ENCODE peak calls at places on chromosomes 1 and 21, in seven cellular contexts. One of them, this sample, is unnamed.

GRCh38 chr1:206555473-206555935 is 48.2 kb downstream of the RASSF5 start:
- DNase-seq in osteoblast: peak; percentile 78
- DNase-seq in heart left ventricle: peak; percentile 76
- DNase-seq in lower leg skin: no peak
- DNase-seq in upper lobe of right lung: no peak
- DNase-seq in GM12865: peak; percentile 64
- DNase-seq in NB4: no peak
- DNase-seq in this sample: peak; percentile 54

GRCh38 chr1:10665930-10666850 is 130.3 kb downstream of the CASZ1 start:
- DNase-seq in lower leg skin: no peak
- DNase-seq in GM12865: no peak
- DNase-seq in osteoblast: no peak
- DNase-seq in heart left ventricle: peak; percentile 89
- DNase-seq in upper lobe of right lung: peak; percentile 94
- DNase-seq in NB4: no peak
- DNase-seq in this sample: no peak

GRCh38 chr1:88741413-88741812 is 57.3 kb downstream of the PKN2 start:
- DNase-seq in heart left ventricle: no peak
- DNase-seq in upper lobe of right lung: no peak
- DNase-seq in osteoblast: peak; percentile 59
- DNase-seq in lower leg skin: no peak
- DNase-seq in GM12865: no peak
- DNase-seq in NB4: no peak
- DNase-seq in this sample: no peak

GRCh38 chr21:28132713-28133112 is 860.0 kb downstream of the LTN1 start:
- DNase-seq in osteoblast: no peak
- DNase-seq in NB4: no peak
- DNase-seq in upper lobe of right lung: no peak
- DNase-seq in heart left ventricle: no peak
- DNase-seq in lower leg skin: no peak
- DNase-seq in GM12865: no peak
- DNase-seq in this sample: no peak

GRCh38 chr1:37636435-37636834 is 1.7 kb upstream of the RSPO1 start:
- DNase-seq in GM12865: no peak
- DNase-seq in heart left ventricle: no peak
- DNase-seq in osteoblast: no peak
- DNase-seq in NB4: no peak
- DNase-seq in upper lobe of right lung: no peak
- DNase-seq in lower leg skin: no peak
- DNase-seq in this sample: no peak

GRCh38 chr1:96030312-96030711 is 691.3 kb upstream of the PTBP2 start:
- DNase-seq in GM12865: no peak
- DNase-seq in lower leg skin: no peak
- DNase-seq in upper lobe of right lung: no peak
- DNase-seq in NB4: no peak
- DNase-seq in heart left ventricle: no peak
- DNase-seq in osteoblast: no peak
- DNase-seq in this sample: no peak

GRCh38 chr1:179016694-179017382 is 8.9 kb upstream of the FAM20B start:
- DNase-seq in heart left ventricle: peak; percentile 88
- DNase-seq in NB4: peak; percentile 79
- DNase-seq in lower leg skin: peak; percentile 96
- DNase-seq in GM12865: no peak
- DNase-seq in upper lobe of right lung: peak; percentile 92
- DNase-seq in osteoblast: peak; percentile 79
- DNase-seq in this sample: no peak

GRCh38 chr1:36123357-36123756 is 1.7 kb downstream of the COL8A2 start:
- DNase-seq in osteoblast: peak; percentile 85
- DNase-seq in NB4: no peak
- DNase-seq in upper lobe of right lung: peak; percentile 77
- DNase-seq in heart left ventricle: peak; percentile 68
- DNase-seq in GM12865: peak; percentile 79
- DNase-seq in lower leg skin: no peak
- DNase-seq in this sample: peak; percentile 34

GRCh38 chr1:6508876-6509602 is 17.6 kb upstream of the PLEKHG5 start:
- DNase-seq in upper lobe of right lung: no peak
- DNase-seq in osteoblast: peak; percentile 80
- DNase-seq in NB4: peak; percentile 90
- DNase-seq in lower leg skin: no peak
- DNase-seq in heart left ventricle: peak; percentile 44
- DNase-seq in GM12865: no peak
- DNase-seq in this sample: peak; percentile 58

GRCh38 chr1:53552146-53552940 is 93.1 kb downstream of the DMRTB1 start:
- DNase-seq in heart left ventricle: no peak
- DNase-seq in GM12865: no peak
- DNase-seq in upper lobe of right lung: peak; percentile 57
- DNase-seq in NB4: no peak
- DNase-seq in lower leg skin: peak; percentile 75
- DNase-seq in osteoblast: no peak
- DNase-seq in this sample: peak; percentile 78

GRCh38 chr1:63787875-63788274 is 14.1 kb downstream of the ROR1 start:
- DNase-seq in NB4: no peak
- DNase-seq in osteoblast: no peak
- DNase-seq in heart left ventricle: peak; percentile 53
- DNase-seq in lower leg skin: no peak
- DNase-seq in upper lobe of right lung: no peak
- DNase-seq in GM12865: no peak
- DNase-seq in this sample: no peak

GRCh38 chr1:35031103-35031452 is 667 bp downstream of the ZMYM6 start:
- DNase-seq in GM12865: peak; percentile 57
- DNase-seq in lower leg skin: peak; percentile 85
- DNase-seq in osteoblast: peak; percentile 68
- DNase-seq in heart left ventricle: no peak
- DNase-seq in NB4: peak; percentile 64
- DNase-seq in upper lobe of right lung: no peak
- DNase-seq in this sample: peak; percentile 50

GRCh38 chr1:155064813-155065436 is 1.4 kb downstream of the EFNA4 start:
- DNase-seq in GM12865: no peak
- DNase-seq in NB4: no peak
- DNase-seq in heart left ventricle: no peak
- DNase-seq in osteoblast: no peak
- DNase-seq in upper lobe of right lung: no peak
- DNase-seq in lower leg skin: no peak
- DNase-seq in this sample: peak; percentile 49

GRCh38 chr1:19454265-19455198 is 30.8 kb downstream of the CAPZB start:
- DNase-seq in heart left ventricle: peak; percentile 72
- DNase-seq in osteoblast: no peak
- DNase-seq in lower leg skin: no peak
- DNase-seq in GM12865: peak; percentile 38
- DNase-seq in NB4: no peak
- DNase-seq in upper lobe of right lung: no peak
- DNase-seq in this sample: no peak

GRCh38 chr1:119893238-119893791 is 3.0 kb downstream of the ADAM30 start:
- DNase-seq in heart left ventricle: no peak
- DNase-seq in GM12865: no peak
- DNase-seq in NB4: no peak
- DNase-seq in lower leg skin: no peak
- DNase-seq in osteoblast: no peak
- DNase-seq in upper lobe of right lung: no peak
- DNase-seq in this sample: no peak

GRCh38 chr1:201999625-202000238 is 10.7 kb upstream of the ELF3 start:
- DNase-seq in NB4: peak; percentile 66
- DNase-seq in upper lobe of right lung: no peak
- DNase-seq in heart left ventricle: no peak
- DNase-seq in GM12865: peak; percentile 55
- DNase-seq in osteoblast: peak; percentile 93
- DNase-seq in lower leg skin: no peak
- DNase-seq in this sample: peak; percentile 87

GRCh38 chr1:200938955-200939354 is 44.3 kb downstream of the INAVA start:
- DNase-seq in osteoblast: no peak
- DNase-seq in NB4: peak; percentile 92
- DNase-seq in heart left ventricle: no peak
- DNase-seq in GM12865: no peak
- DNase-seq in upper lobe of right lung: no peak
- DNase-seq in lower leg skin: no peak
- DNase-seq in this sample: no peak

GRCh38 chr1:28193701-28194161 is 17.2 kb upstream of the PTAFR start:
- DNase-seq in GM12865: no peak
- DNase-seq in osteoblast: no peak
- DNase-seq in heart left ventricle: no peak
- DNase-seq in NB4: no peak
- DNase-seq in upper lobe of right lung: peak; percentile 49
- DNase-seq in lower leg skin: peak; percentile 68
- DNase-seq in this sample: peak; percentile 83

GRCh38 chr1:240258910-240259309 is 167.2 kb downstream of the FMN2 start:
- DNase-seq in heart left ventricle: no peak
- DNase-seq in NB4: no peak
- DNase-seq in lower leg skin: no peak
- DNase-seq in GM12865: no peak
- DNase-seq in osteoblast: peak; percentile 83
- DNase-seq in upper lobe of right lung: no peak
- DNase-seq in this sample: no peak

GRCh38 chr1:39230261-39231190 is 26.0 kb downstream of the MACF1 start:
- DNase-seq in GM12865: peak; percentile 67
- DNase-seq in osteoblast: peak; percentile 90
- DNase-seq in NB4: peak; percentile 53
- DNase-seq in heart left ventricle: no peak
- DNase-seq in lower leg skin: no peak
- DNase-seq in upper lobe of right lung: no peak
- DNase-seq in this sample: peak; percentile 72

GRCh38 chr1:119674110-119674509 is 26.0 kb upstream of the ZNF697 start:
- DNase-seq in heart left ventricle: no peak
- DNase-seq in osteoblast: peak; percentile 45
- DNase-seq in lower leg skin: no peak
- DNase-seq in NB4: no peak
- DNase-seq in upper lobe of right lung: no peak
- DNase-seq in GM12865: no peak
- DNase-seq in this sample: no peak

GRCh38 chr1:75134939-75135828 is 996 bp downstream of the LHX8 start:
- DNase-seq in GM12865: no peak
- DNase-seq in upper lobe of right lung: no peak
- DNase-seq in osteoblast: peak; percentile 43
- DNase-seq in NB4: no peak
- DNase-seq in lower leg skin: peak; percentile 78
- DNase-seq in heart left ventricle: no peak
- DNase-seq in this sample: peak; percentile 65

GRCh38 chr1:209513226-209513625 is 70.3 kb upstream of the CAMK1G start:
- DNase-seq in GM12865: peak; percentile 47
- DNase-seq in NB4: peak; percentile 49
- DNase-seq in heart left ventricle: no peak
- DNase-seq in lower leg skin: no peak
- DNase-seq in osteoblast: peak; percentile 54
- DNase-seq in upper lobe of right lung: no peak
- DNase-seq in this sample: peak; percentile 50

GRCh38 chr1:151130837-151131586 is 15.4 kb downstream of the SEMA6C start:
- DNase-seq in GM12865: peak; percentile 90
- DNase-seq in NB4: no peak
- DNase-seq in upper lobe of right lung: peak; percentile 90
- DNase-seq in lower leg skin: peak; percentile 96
- DNase-seq in osteoblast: peak; percentile 98
- DNase-seq in heart left ventricle: peak; percentile 91
- DNase-seq in this sample: peak; percentile 98
- H3K4me3 ChIP-seq in GM12865: peak overlapping the region; percentile 44
- H3K4me3 ChIP-seq in NB4: no peak overlapping the region
- H3K4me3 ChIP-seq in upper lobe of right lung: peak overlapping the region; percentile 46
- H3K4me3 ChIP-seq in lower leg skin: no peak overlapping the region
- H3K4me3 ChIP-seq in osteoblast: peak overlapping the region; percentile 64
- H3K4me3 ChIP-seq in heart left ventricle: peak overlapping the region; percentile 49
- H3K4me3 ChIP-seq in this sample: peak overlapping the region; percentile 51

GRCh38 chr1:215669806-215670485 is 102.8 kb downstream of the KCTD3 start:
- DNase-seq in upper lobe of right lung: no peak
- DNase-seq in lower leg skin: no peak
- DNase-seq in osteoblast: no peak
- DNase-seq in GM12865: no peak
- DNase-seq in heart left ventricle: no peak
- DNase-seq in NB4: no peak
- DNase-seq in this sample: no peak
- H3K4me3 ChIP-seq in upper lobe of right lung: no peak overlapping the region
- H3K4me3 ChIP-seq in lower leg skin: no peak overlapping the region
- H3K4me3 ChIP-seq in osteoblast: no peak overlapping the region
- H3K4me3 ChIP-seq in GM12865: no peak overlapping the region
- H3K4me3 ChIP-seq in heart left ventricle: no peak overlapping the region
- H3K4me3 ChIP-seq in NB4: no peak overlapping the region
- H3K4me3 ChIP-seq in this sample: no peak overlapping the region

DNA sequence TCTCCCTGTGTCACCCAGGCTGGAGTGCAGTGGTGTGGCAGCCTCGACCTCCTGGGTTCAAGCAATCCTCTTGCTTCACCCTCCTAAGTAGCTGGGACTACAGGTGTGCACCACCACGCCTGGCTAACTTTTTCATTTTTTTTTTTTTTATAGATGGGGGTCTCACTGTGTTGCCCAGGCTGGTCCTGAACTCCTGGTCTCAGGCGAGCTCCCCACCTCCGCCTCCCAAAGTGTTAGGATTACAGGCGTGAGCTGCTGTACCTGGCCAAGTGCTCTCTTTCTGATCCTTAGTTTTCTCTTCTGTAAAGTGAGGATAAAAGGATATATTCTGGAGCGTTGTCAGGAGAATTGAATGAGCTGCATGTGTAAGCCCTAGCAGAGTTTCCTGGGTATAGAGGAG is 68.7 kb downstream of the GALNT2 start:
- DNase-seq in lower leg skin: no peak
- DNase-seq in NB4: no peak
- DNase-seq in heart left ventricle: no peak
- DNase-seq in upper lobe of right lung: no peak
- DNase-seq in osteoblast: no peak
- DNase-seq in GM12865: no peak
- DNase-seq in this sample: no peak
- H3K4me3 ChIP-seq in lower leg skin: no peak overlapping the region
- H3K4me3 ChIP-seq in NB4: no peak overlapping the region
- H3K4me3 ChIP-seq in heart left ventricle: no peak overlapping the region
- H3K4me3 ChIP-seq in upper lobe of right lung: no peak overlapping the region
- H3K4me3 ChIP-seq in osteoblast: no peak overlapping the region
- H3K4me3 ChIP-seq in GM12865: no peak overlapping the region
- H3K4me3 ChIP-seq in this sample: no peak overlapping the region

GRCh38 chr1:24770891-24771290 is 25.6 kb downstream of the CLIC4 start:
- DNase-seq in upper lobe of right lung: no peak
- DNase-seq in heart left ventricle: no peak
- DNase-seq in NB4: no peak
- DNase-seq in GM12865: no peak
- DNase-seq in lower leg skin: no peak
- DNase-seq in osteoblast: no peak
- DNase-seq in this sample: no peak
- H3K4me3 ChIP-seq in upper lobe of right lung: no peak overlapping the region
- H3K4me3 ChIP-seq in heart left ventricle: no peak overlapping the region
- H3K4me3 ChIP-seq in NB4: no peak overlapping the region
- H3K4me3 ChIP-seq in GM12865: no peak overlapping the region
- H3K4me3 ChIP-seq in lower leg skin: no peak overlapping the region
- H3K4me3 ChIP-seq in osteoblast: no peak overlapping the region
- H3K4me3 ChIP-seq in this sample: no peak overlapping the region

DNA sequence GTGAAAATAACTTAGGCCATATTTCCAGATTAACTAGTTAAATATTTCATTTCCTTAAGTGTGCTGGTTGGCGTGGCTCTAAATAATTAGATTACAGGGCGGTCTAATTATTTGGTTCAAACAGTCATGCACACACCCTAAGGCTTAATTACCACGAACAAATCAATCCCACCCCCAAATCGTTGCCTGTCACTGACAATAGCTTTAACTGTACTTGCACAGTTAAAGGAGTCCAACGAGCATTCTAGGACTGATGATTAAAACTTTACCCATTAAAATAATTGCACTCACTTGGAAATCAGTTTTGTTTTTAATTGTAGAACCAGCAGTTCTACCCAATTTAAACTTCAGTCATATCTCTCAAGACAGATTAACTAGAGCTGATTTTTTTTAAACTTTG is 1.5 kb upstream of the POU2F1 start:
- DNase-seq in GM12865: no peak
- DNase-seq in upper lobe of right lung: no peak
- DNase-seq in osteoblast: no peak
- DNase-seq in NB4: no peak
- DNase-seq in heart left ventricle: no peak
- DNase-seq in lower leg skin: no peak
- DNase-seq in this sample: no peak
- H3K4me3 ChIP-seq in GM12865: peak overlapping the region; percentile 73
- H3K4me3 ChIP-seq in upper lobe of right lung: peak overlapping the region; percentile 89
- H3K4me3 ChIP-seq in osteoblast: peak overlapping the region; percentile 88
- H3K4me3 ChIP-seq in NB4: peak overlapping the region; percentile 82
- H3K4me3 ChIP-seq in heart left ventricle: peak overlapping the region; percentile 85
- H3K4me3 ChIP-seq in lower leg skin: no peak overlapping the region
- H3K4me3 ChIP-seq in this sample: peak overlapping the region; percentile 53

This sample was measured in H7.